ENCODE peak calls at places on chromosomes 11 and 22, in four cellular contexts. A is amniotic stem cell, E is H1, F is lung microvascular endothelial cell. H is an unnamed sample.

GRCh38 chr11:96090711-96091110 is 166.8 kb upstream of the MTMR2 start:
- DNase-seq in A (no peak), E (no peak), F (peak; percentile 22), H (peak; percentile 24)

GRCh38 chr22:26038365-26038764 is 130.9 kb upstream of the SEZ6L start:
- DNase-seq in A (no peak), E (no peak), F (no peak), H (no peak)

GRCh38 chr11:1892116-1892515 is 421 bp upstream of the PRR33 start:
- DNase-seq in A (no peak), E (no peak), F (no peak), H (no peak)

GRCh38 chr11:62958547-62959071 is 26.2 kb downstream of the SLC22A6 start:
- DNase-seq in A (no peak), E (no peak), F (no peak), H (peak; percentile 55)

GRCh38 chr11:118295834-118296454 is 8.6 kb upstream of the CD3E start:
- DNase-seq in A (no peak), E (no peak), F (peak; percentile 48), H (no peak)

GRCh38 chr11:64850979-64851567 is 6.6 kb upstream of the CDC42BPG start:
- DNase-seq in A (no peak), E (peak; percentile 56), F (no peak), H (peak; percentile 39)

GRCh38 chr11:46457659-46458058 is 66.1 kb upstream of the CHRM4 start:
- DNase-seq in A (no peak), E (no peak), F (no peak), H (no peak)

GRCh38 chr11:74681686-74682651 is 49.3 kb downstream of the CHRDL2 start:
- DNase-seq in A (no peak), E (no peak), F (no peak), H (peak; percentile 73)

GRCh38 chr11:6387811-6388599 is 2.3 kb upstream of the SMPD1 start:
- DNase-seq in A (no peak), E (no peak), F (peak; percentile 45), H (no peak)

GRCh38 chr11:121467965-121468364 is 15.2 kb upstream of the SORL1-AS1 start:
- DNase-seq in A (no peak), E (no peak), F (no peak), H (no peak)

GRCh38 chr11:117822031-117822521 is 2.5 kb downstream of the FXYD2 start:
- DNase-seq in A (no peak), E (peak; percentile 80), F (peak; percentile 38), H (peak; percentile 29)

GRCh38 chr11:61753672-61754071 is 1.2 kb downstream of the MYRF start:
- DNase-seq in A (no peak), E (no peak), F (no peak), H (no peak)

GRCh38 chr22:47125603-47126002 is 363.2 kb downstream of the TBC1D22A start:
- DNase-seq in A (no peak), E (no peak), F (peak; percentile 12), H (no peak)

GRCh38 chr22:19892249-19892879 is 37.7 kb upstream of the GNB1L start:
- DNase-seq in A (no peak), E (no peak), F (peak; percentile 77), H (peak; percentile 45)

GRCh38 chr11:79437981-79438630 is 2.7 kb downstream of the TENM4 start:
- DNase-seq in A (no peak), E (no peak), F (no peak), H (no peak)

GRCh38 chr11:19646921-19647320 is 65.7 kb upstream of the NAV2 start:
- DNase-seq in A (no peak), E (no peak), F (no peak), H (peak; percentile 58)

GRCh38 chr11:119106564-119107537 is at the start of gene C2CD2L:
- DNase-seq in A (peak; percentile 75), E (peak; percentile 85), F (peak; percentile 85), H (peak; percentile 88)

GRCh38 chr22:35458547-35459422 is 58.8 kb downstream of the MCM5 start:
- DNase-seq in A (no peak), E (no peak), F (no peak), H (no peak)

GRCh38 chr11:117588166-117588810 is 208.7 kb downstream of the DSCAML1 start:
- DNase-seq in A (no peak), E (no peak), F (no peak), H (no peak)

GRCh38 chr11:405323-405975 is 9.3 kb downstream of the SIGIRR start:
- DNase-seq in A (no peak), E (peak; percentile 54), F (peak; percentile 64), H (no peak)